ENCODE peak calls at places on chromosomes 13 and 19, in ten cellular contexts. One of them, this sample, is unnamed.

GRCh38 chr13:89518289-89519077 is 1829.0 kb upstream of the MIR17HG start:
- DNase-seq in fibroblast of lung: no peak
- DNase-seq in PC-3: peak; percentile 6
- DNase-seq in mesendoderm: no peak
- DNase-seq in astrocyte: no peak
- DNase-seq in tibial nerve: no peak
- DNase-seq in Peyer's patch: no peak
- DNase-seq in neural progenitor cell: no peak
- DNase-seq in neuronal stem cell: no peak
- DNase-seq in SJSA1: no peak
- DNase-seq in this sample: no peak

GRCh38 chr19:16679811-16680210 is 18.9 kb downstream of the TMEM38A start:
- DNase-seq in neural progenitor cell: no peak
- DNase-seq in Peyer's patch: no peak
- DNase-seq in SJSA1: no peak
- DNase-seq in tibial nerve: no peak
- DNase-seq in mesendoderm: no peak
- DNase-seq in fibroblast of lung: no peak
- DNase-seq in astrocyte: no peak
- DNase-seq in neuronal stem cell: no peak
- DNase-seq in PC-3: no peak
- DNase-seq in this sample: no peak

GRCh38 chr19:52369463-52370340 is at the start of gene ZNF880:
- DNase-seq in tibial nerve: peak; percentile 89
- DNase-seq in SJSA1: peak; percentile 68
- DNase-seq in Peyer's patch: peak; percentile 92
- DNase-seq in mesendoderm: peak; percentile 96
- DNase-seq in fibroblast of lung: peak; percentile 88
- DNase-seq in neural progenitor cell: peak; percentile 93
- DNase-seq in astrocyte: peak; percentile 81
- DNase-seq in PC-3: peak; percentile 52
- DNase-seq in neuronal stem cell: peak; percentile 83
- DNase-seq in this sample: peak; percentile 95

GRCh38 chr13:67136157-67136556 is 94.0 kb downstream of the PCDH9 start:
- DNase-seq in mesendoderm: no peak
- DNase-seq in neuronal stem cell: no peak
- DNase-seq in PC-3: no peak
- DNase-seq in astrocyte: no peak
- DNase-seq in Peyer's patch: no peak
- DNase-seq in neural progenitor cell: no peak
- DNase-seq in SJSA1: no peak
- DNase-seq in tibial nerve: no peak
- DNase-seq in fibroblast of lung: peak; percentile 6
- DNase-seq in this sample: no peak

GRCh38 chr13:113836917-113837553 is 26.8 kb downstream of the GAS6 start:
- DNase-seq in SJSA1: peak; percentile 95
- DNase-seq in Peyer's patch: peak; percentile 59
- DNase-seq in neural progenitor cell: no peak
- DNase-seq in PC-3: peak; percentile 31
- DNase-seq in fibroblast of lung: peak; percentile 91
- DNase-seq in mesendoderm: no peak
- DNase-seq in neuronal stem cell: no peak
- DNase-seq in astrocyte: peak; percentile 87
- DNase-seq in tibial nerve: peak; percentile 68
- DNase-seq in this sample: peak; percentile 89

GRCh38 chr13:101773062-101773461 is 320.6 kb downstream of the ITGBL1 start:
- DNase-seq in PC-3: no peak
- DNase-seq in neural progenitor cell: no peak
- DNase-seq in tibial nerve: no peak
- DNase-seq in fibroblast of lung: no peak
- DNase-seq in astrocyte: no peak
- DNase-seq in neuronal stem cell: no peak
- DNase-seq in Peyer's patch: no peak
- DNase-seq in mesendoderm: peak; percentile 8
- DNase-seq in SJSA1: no peak
- DNase-seq in this sample: no peak

GRCh38 chr13:33518442-33518841 is 232.9 kb upstream of the STARD13 start:
- DNase-seq in mesendoderm: no peak
- DNase-seq in fibroblast of lung: no peak
- DNase-seq in neuronal stem cell: no peak
- DNase-seq in PC-3: no peak
- DNase-seq in SJSA1: no peak
- DNase-seq in neural progenitor cell: no peak
- DNase-seq in astrocyte: no peak
- DNase-seq in Peyer's patch: no peak
- DNase-seq in tibial nerve: no peak
- DNase-seq in this sample: peak; percentile 92

GRCh38 chr19:1251233-1251502 is 2.8 kb downstream of the MIDN start:
- DNase-seq in neural progenitor cell: peak; percentile 60
- DNase-seq in Peyer's patch: no peak
- DNase-seq in astrocyte: no peak
- DNase-seq in fibroblast of lung: peak; percentile 72
- DNase-seq in tibial nerve: peak; percentile 65
- DNase-seq in mesendoderm: peak; percentile 73
- DNase-seq in neuronal stem cell: no peak
- DNase-seq in SJSA1: no peak
- DNase-seq in PC-3: peak; percentile 51
- DNase-seq in this sample: peak; percentile 70

GRCh38 chr19:3618144-3618810 is 8.3 kb downstream of the CACTIN start:
- DNase-seq in tibial nerve: peak; percentile 61
- DNase-seq in Peyer's patch: peak; percentile 79
- DNase-seq in astrocyte: no peak
- DNase-seq in PC-3: peak; percentile 29
- DNase-seq in neural progenitor cell: peak; percentile 78
- DNase-seq in mesendoderm: peak; percentile 49
- DNase-seq in SJSA1: peak; percentile 66
- DNase-seq in fibroblast of lung: peak; percentile 23
- DNase-seq in neuronal stem cell: no peak
- DNase-seq in this sample: no peak

GRCh38 chr13:98389319-98389718 is 187.6 kb downstream of the STK24 start:
- DNase-seq in neural progenitor cell: no peak
- DNase-seq in SJSA1: no peak
- DNase-seq in PC-3: no peak
- DNase-seq in Peyer's patch: no peak
- DNase-seq in astrocyte: peak; percentile 18
- DNase-seq in fibroblast of lung: peak; percentile 29
- DNase-seq in neuronal stem cell: no peak
- DNase-seq in mesendoderm: no peak
- DNase-seq in tibial nerve: no peak
- DNase-seq in this sample: no peak

GRCh38 chr19:11418518-11419506 is at the start of gene RGL3:
- DNase-seq in mesendoderm: peak; percentile 75
- DNase-seq in PC-3: peak; percentile 33
- DNase-seq in fibroblast of lung: no peak
- DNase-seq in astrocyte: no peak
- DNase-seq in tibial nerve: no peak
- DNase-seq in neural progenitor cell: peak; percentile 67
- DNase-seq in Peyer's patch: no peak
- DNase-seq in SJSA1: no peak
- DNase-seq in neuronal stem cell: no peak
- DNase-seq in this sample: no peak

GRCh38 chr19:3383121-3383722 is 16.8 kb downstream of the NFIC start:
- DNase-seq in astrocyte: no peak
- DNase-seq in neural progenitor cell: no peak
- DNase-seq in Peyer's patch: no peak
- DNase-seq in mesendoderm: no peak
- DNase-seq in fibroblast of lung: no peak
- DNase-seq in tibial nerve: no peak
- DNase-seq in SJSA1: no peak
- DNase-seq in neuronal stem cell: no peak
- DNase-seq in PC-3: no peak
- DNase-seq in this sample: no peak

GRCh38 chr13:32737111-32737571 is 150.9 kb downstream of the PDS5B start:
- DNase-seq in fibroblast of lung: peak; percentile 23
- DNase-seq in tibial nerve: no peak
- DNase-seq in mesendoderm: no peak
- DNase-seq in PC-3: no peak
- DNase-seq in Peyer's patch: no peak
- DNase-seq in neuronal stem cell: no peak
- DNase-seq in neural progenitor cell: no peak
- DNase-seq in SJSA1: peak; percentile 45
- DNase-seq in astrocyte: peak; percentile 11
- DNase-seq in this sample: no peak

GRCh38 chr19:2492870-2493269 is 16.9 kb downstream of the GADD45B start:
- DNase-seq in fibroblast of lung: no peak
- DNase-seq in mesendoderm: no peak
- DNase-seq in astrocyte: no peak
- DNase-seq in neural progenitor cell: no peak
- DNase-seq in PC-3: no peak
- DNase-seq in tibial nerve: no peak
- DNase-seq in Peyer's patch: no peak
- DNase-seq in neuronal stem cell: no peak
- DNase-seq in SJSA1: no peak
- DNase-seq in this sample: no peak

DNA sequence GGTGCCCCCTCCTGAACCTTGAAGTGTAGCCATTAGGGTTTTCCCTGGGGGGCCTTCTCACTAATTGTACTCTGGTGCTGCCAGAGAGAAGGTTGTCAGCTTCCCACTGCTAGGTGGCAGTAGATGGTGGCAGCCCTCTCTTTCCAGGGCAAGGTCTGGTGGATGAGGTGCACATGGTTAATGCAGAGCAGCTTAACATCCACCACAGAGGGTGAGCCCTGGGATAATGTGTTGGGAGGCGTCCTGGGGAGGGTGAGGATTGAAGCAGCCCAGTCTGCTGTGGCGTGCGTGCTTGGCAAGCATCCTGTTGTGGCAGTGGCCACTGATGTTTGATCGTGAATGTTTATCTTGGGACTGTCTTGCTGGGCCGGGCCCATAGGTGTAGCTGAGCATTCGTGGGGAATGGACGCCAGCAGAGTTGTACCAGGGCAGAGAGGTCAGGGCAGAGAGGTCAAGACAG is 5.8 kb downstream of the EGLN2 start:
- DNase-seq in fibroblast of lung: no peak
- DNase-seq in mesendoderm: no peak
- DNase-seq in neural progenitor cell: no peak
- DNase-seq in tibial nerve: no peak
- DNase-seq in astrocyte: no peak
- DNase-seq in PC-3: no peak
- DNase-seq in SJSA1: no peak
- DNase-seq in neuronal stem cell: no peak
- DNase-seq in Peyer's patch: no peak
- DNase-seq in this sample: no peak
- H3K27ac ChIP-seq in fibroblast of lung: no peak overlapping the region
- H3K27ac ChIP-seq in mesendoderm: no peak overlapping the region
- H3K27ac ChIP-seq in neural progenitor cell: no peak overlapping the region
- H3K27ac ChIP-seq in tibial nerve: no peak overlapping the region
- H3K27ac ChIP-seq in astrocyte: no peak overlapping the region
- H3K27ac ChIP-seq in PC-3: no peak overlapping the region
- H3K27ac ChIP-seq in SJSA1: no peak overlapping the region
- H3K27ac ChIP-seq in neuronal stem cell: no peak overlapping the region
- H3K27ac ChIP-seq in Peyer's patch: peak overlapping the region; percentile 79
- H3K27ac ChIP-seq in this sample: no peak overlapping the region

DNA sequence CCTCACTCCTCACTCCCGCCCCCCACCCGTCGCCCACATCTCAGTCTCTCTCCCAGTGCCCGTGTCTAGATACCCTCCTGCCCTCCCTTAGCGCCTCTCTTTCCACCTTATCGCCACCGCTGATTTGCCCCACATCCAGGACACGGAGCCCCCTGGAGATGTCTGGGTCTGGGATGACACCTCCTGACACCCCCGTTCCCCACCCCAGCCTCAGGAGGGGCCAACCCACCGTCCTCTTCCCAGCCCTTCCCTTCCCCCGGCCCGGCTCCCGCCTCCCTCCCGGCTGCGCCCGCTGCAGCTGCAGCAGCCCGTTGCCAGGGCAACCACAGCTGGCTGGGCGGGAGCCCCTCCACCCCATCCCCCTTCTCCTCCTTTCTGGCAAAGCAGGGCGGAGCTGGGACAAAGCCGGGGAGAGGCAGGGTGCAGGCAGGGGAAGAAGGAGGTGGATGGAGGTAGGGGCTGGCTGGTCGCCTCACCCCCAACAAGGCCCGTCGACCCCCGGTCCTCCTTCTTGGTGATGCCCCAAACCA is 13.5 kb downstream of the DPF1 start:
- DNase-seq in PC-3: no peak
- DNase-seq in neural progenitor cell: peak; percentile 97
- DNase-seq in astrocyte: no peak
- DNase-seq in fibroblast of lung: peak; percentile 17
- DNase-seq in neuronal stem cell: peak; percentile 87
- DNase-seq in SJSA1: no peak
- DNase-seq in mesendoderm: peak; percentile 91
- DNase-seq in tibial nerve: peak; percentile 19
- DNase-seq in Peyer's patch: no peak
- DNase-seq in this sample: peak; percentile 89
- H3K27me3 ChIP-seq in PC-3: no peaks in the 10 kb centered on the region
- H3K27me3 ChIP-seq in neural progenitor cell: no peaks in the 10 kb centered on the region
- H3K27me3 ChIP-seq in astrocyte: no peaks in the 10 kb centered on the region
- H3K27me3 ChIP-seq in fibroblast of lung: no peaks in the 10 kb centered on the region
- H3K27me3 ChIP-seq in neuronal stem cell: no peaks in the 10 kb centered on the region
- H3K27me3 ChIP-seq in SJSA1: no peaks in the 10 kb centered on the region
- H3K27me3 ChIP-seq in mesendoderm: no peaks in the 10 kb centered on the region
- H3K27me3 ChIP-seq in tibial nerve: no peaks in the 10 kb centered on the region
- H3K27me3 ChIP-seq in Peyer's patch: peaks cover 11% of the 10 kb centered on the region
- H3K27me3 ChIP-seq in this sample: no peaks in the 10 kb centered on the region

GRCh38 chr13:20847298-20847697 is 55.2 kb downstream of the XPO4 start:
- DNase-seq in fibroblast of lung: peak; percentile 26
- DNase-seq in Peyer's patch: no peak
- DNase-seq in neuronal stem cell: no peak
- DNase-seq in astrocyte: no peak
- DNase-seq in mesendoderm: peak; percentile 79
- DNase-seq in PC-3: no peak
- DNase-seq in SJSA1: no peak
- DNase-seq in tibial nerve: no peak
- DNase-seq in neural progenitor cell: no peak
- DNase-seq in this sample: no peak
- H3K27ac ChIP-seq in fibroblast of lung: no peak overlapping the region
- H3K27ac ChIP-seq in Peyer's patch: no peak overlapping the region
- H3K27ac ChIP-seq in neuronal stem cell: no peak overlapping the region
- H3K27ac ChIP-seq in astrocyte: no peak overlapping the region
- H3K27ac ChIP-seq in mesendoderm: no peak overlapping the region
- H3K27ac ChIP-seq in PC-3: no peak overlapping the region
- H3K27ac ChIP-seq in SJSA1: no peak overlapping the region
- H3K27ac ChIP-seq in tibial nerve: no peak overlapping the region
- H3K27ac ChIP-seq in neural progenitor cell: peak overlapping the region; percentile 33
- H3K27ac ChIP-seq in this sample: no peak overlapping the region

DNA sequence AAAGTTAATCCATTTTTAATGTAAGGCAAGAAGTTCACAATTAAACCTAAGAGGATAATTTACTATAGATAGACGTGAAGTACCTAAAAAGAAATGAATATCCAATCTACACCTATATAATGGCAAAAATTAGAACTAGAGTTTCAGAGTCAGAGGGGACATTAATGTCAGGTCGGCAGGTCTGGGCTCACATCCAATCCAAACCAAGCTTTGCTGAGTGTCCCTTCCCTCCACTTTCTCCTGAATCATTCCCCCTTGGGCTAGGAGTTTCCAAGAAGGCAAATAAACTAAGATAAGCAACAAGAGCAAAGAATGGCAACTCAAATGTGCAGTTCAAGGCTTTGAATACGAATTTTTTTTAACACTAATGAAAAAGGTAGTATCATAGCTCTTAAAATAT is 2.9 kb downstream of the FLT3 start:
- DNase-seq in SJSA1: no peak
- DNase-seq in neuronal stem cell: no peak
- DNase-seq in tibial nerve: no peak
- DNase-seq in mesendoderm: no peak
- DNase-seq in PC-3: peak; percentile 35
- DNase-seq in Peyer's patch: no peak
- DNase-seq in astrocyte: no peak
- DNase-seq in neural progenitor cell: no peak
- DNase-seq in fibroblast of lung: no peak
- DNase-seq in this sample: no peak
- H3K27me3 ChIP-seq in SJSA1: peaks cover 44% of the 10 kb centered on the region
- H3K27me3 ChIP-seq in neuronal stem cell: peaks cover 13% of the 10 kb centered on the region
- H3K27me3 ChIP-seq in tibial nerve: no peaks in the 10 kb centered on the region
- H3K27me3 ChIP-seq in mesendoderm: peaks cover 16% of the 10 kb centered on the region
- H3K27me3 ChIP-seq in PC-3: peaks cover 76% of the 10 kb centered on the region
- H3K27me3 ChIP-seq in Peyer's patch: peaks cover 14% of the 10 kb centered on the region
- H3K27me3 ChIP-seq in astrocyte: peaks cover 38% of the 10 kb centered on the region
- H3K27me3 ChIP-seq in neural progenitor cell: peaks cover 74% of the 10 kb centered on the region
- H3K27me3 ChIP-seq in fibroblast of lung: peaks cover 30% of the 10 kb centered on the region
- H3K27me3 ChIP-seq in this sample: peaks cover 14% of the 10 kb centered on the region